ENCODE peak calls at places on chromosome 19, in four cellular contexts. O, H, J and P are unnamed samples.

GRCh38 chr19:30969586-30969985 is 379.6 kb downstream of the TSHZ3 start:
- DNase-seq in J (no peak), H (no peak), O (no peak), P (no peak)

GRCh38 chr19:42143341-42144234 is 11.3 kb upstream of the POU2F2 start:
- DNase-seq in J (no peak), H (no peak), O (no peak), P (no peak)

GRCh38 chr19:5237190-5237780 is 103.3 kb downstream of the PTPRS start:
- DNase-seq in H (no peak), J (no peak), O (no peak), P (no peak)

GRCh38 chr19:46221981-46222610 is 7.4 kb upstream of the IGFL1 start:
- DNase-seq in O (peak), H (no peak), J (no peak), P (no peak)

GRCh38 chr19:51531349-51532315 is at the start of gene SIGLEC6:
- DNase-seq in O (peak), H (no peak), J (no peak), P (peak)

GRCh38 chr19:46471116-46471733 is at the start of gene PNMA8A:
- DNase-seq in H (no peak), J (no peak), O (peak), P (no peak)

GRCh38 chr19:12521996-12522395 is 29.3 kb downstream of the ZNF564 start:
- DNase-seq in H (no peak), J (no peak), O (no peak), P (no peak)

GRCh38 chr19:11130824-11131455 is 24.6 kb downstream of the SPC24 start:
- DNase-seq in J (peak), O (peak), H (no peak), P (peak)

GRCh38 chr19:46080561-46080960 is 39.8 kb upstream of the IGFL4 start:
- DNase-seq in H (peak), O (no peak), J (no peak), P (no peak)

GRCh38 chr19:2523630-2524311 is 47.8 kb downstream of the GADD45B start:
- DNase-seq in O (no peak), J (no peak), H (no peak), P (no peak)

GRCh38 chr19:858868-859843 is at the start of gene CFD:
- DNase-seq in H (no peak), J (no peak), O (peak), P (peak)

GRCh38 chr19:46513461-46514236 is 18.0 kb upstream of the PNMA8B start:
- DNase-seq in O (peak), H (no peak), J (peak), P (peak)

GRCh38 chr19:34484328-34484727 is 2.8 kb downstream of the WTIP start:
- DNase-seq in J (no peak), O (peak), H (no peak), P (no peak)

GRCh38 chr19:4342421-4343055 is 824 bp upstream of the MPND start:
- DNase-seq in H (peak), O (peak), J (peak), P (peak)

GRCh38 chr19:13051581-13052165 is 51.0 kb downstream of the LYL1 start:
- DNase-seq in J (peak), O (peak), H (no peak), P (no peak)

GRCh38 chr19:19053508-19054314 is 10.1 kb upstream of the SLC25A42 start:
- DNase-seq in J (peak), H (no peak), O (peak), P (no peak)

GRCh38 chr19:19105365-19106060 is 32.8 kb downstream of the TMEM161A start:
- DNase-seq in H (no peak), J (no peak), O (peak), P (no peak)

GRCh38 chr19:36256853-36257511 is 42.1 kb downstream of the ZNF146 start:
- DNase-seq in J (no peak), O (no peak), H (no peak), P (no peak)

GRCh38 chr19:31960474-31960873 is 384.9 kb upstream of the ZNF507 start:
- DNase-seq in O (no peak), J (no peak), H (no peak), P (no peak)

GRCh38 chr19:33456845-33457220 is 64.8 kb downstream of the PEPD start:
- DNase-seq in J (no peak), O (no peak), H (no peak), P (no peak)

GRCh38 chr19:3098515-3099346 is 4.6 kb downstream of the GNA11 start:
- DNase-seq in H (no peak), J (peak), O (peak), P (no peak)

GRCh38 chr19:57317503-57317902 is 2.8 kb upstream of the ZNF543 start:
- DNase-seq in J (no peak), O (no peak), H (no peak), P (no peak)

GRCh38 chr19:13882841-13883240 is 5.9 kb downstream of the NANOS3 start:
- DNase-seq in H (no peak), O (no peak), J (no peak), P (no peak)

GRCh38 chr19:8396563-8397203 is 6.5 kb downstream of the RAB11B start:
- DNase-seq in O (peak), J (peak), H (no peak), P (no peak)

GRCh38 chr19:12278713-12279112 is 16.0 kb downstream of the ZNF44 start:
- DNase-seq in O (no peak), J (no peak), H (no peak), P (no peak)

DNA sequence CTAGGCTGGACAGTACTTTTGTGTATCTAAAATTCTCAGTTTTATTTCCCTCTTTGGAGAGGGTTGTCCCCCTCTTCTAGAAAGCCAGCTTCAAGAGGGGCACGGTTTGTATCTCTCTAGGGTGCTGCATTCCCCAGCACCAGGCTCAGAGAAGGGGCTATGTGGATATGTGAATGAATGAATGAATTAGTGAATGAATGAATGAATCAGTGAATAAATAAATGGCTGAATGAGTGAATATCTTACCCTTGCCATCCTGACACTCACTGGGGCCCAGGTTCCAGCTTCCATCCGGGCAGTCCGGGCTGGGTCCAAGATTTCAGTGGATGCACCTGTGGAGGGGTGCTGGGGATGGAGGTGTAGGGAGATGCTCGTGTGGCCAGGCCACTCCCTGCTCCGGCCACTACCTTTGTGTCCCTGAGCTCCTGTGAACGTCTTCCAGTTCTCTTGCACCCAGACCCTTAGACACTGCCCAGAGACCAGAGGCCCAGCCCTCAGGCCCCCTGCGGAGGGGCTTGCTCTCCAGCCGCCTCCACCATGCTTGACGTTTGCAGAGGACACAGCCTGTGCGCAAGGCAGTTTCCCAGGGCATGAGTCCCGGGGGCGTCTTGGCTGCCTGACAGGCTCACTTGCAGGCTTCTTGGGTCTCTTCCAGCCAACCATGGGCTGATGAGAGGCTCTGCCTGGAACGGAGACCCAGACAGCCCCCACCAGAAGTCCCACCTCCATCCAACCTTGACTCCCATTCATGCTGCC is 2.8 kb upstream of the KCNN1 start:
- DNase-seq in J (no peak), O (no peak), H (no peak), P (no peak)
- TF ChIP-seq CTCF in J (no peak), O (no peak), H (no peak), P (no peak)

DNA sequence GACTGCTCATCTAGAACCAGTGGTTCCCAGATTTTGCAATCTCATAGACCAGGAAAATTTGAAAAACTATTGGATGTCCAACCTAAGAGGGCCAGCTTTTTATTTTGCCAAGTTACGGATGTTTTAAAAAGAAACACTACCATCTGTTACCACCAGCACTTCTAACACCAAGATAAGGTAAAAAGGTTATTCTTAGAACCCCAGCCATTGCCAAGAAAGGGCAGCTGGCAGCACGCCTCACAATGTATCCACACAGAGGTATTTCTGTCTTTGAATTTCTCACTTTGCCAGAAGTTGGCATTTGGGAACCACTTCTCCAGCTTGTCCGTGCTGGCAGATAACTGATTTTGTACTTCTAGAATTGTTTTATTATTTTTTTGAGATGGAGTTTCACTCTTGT is 28.7 kb downstream of the CAPN12 start:
- DNase-seq in J (no peak), H (no peak), O (peak), P (no peak)
- TF ChIP-seq CTCF in J (no peak), H (no peak), O (peak), P (no peak)

GRCh38 chr19:54208784-54209057 is 8.1 kb downstream of the RPS9 start:
- DNase-seq in J (no peak), O (no peak), H (no peak), P (no peak)

GRCh38 chr19:54207908-54208783 is 7.5 kb downstream of the RPS9 start:
- DNase-seq in H (no peak), J (peak), O (peak), P (peak)

GRCh38 chr19:54209748-54210494 is 9.3 kb downstream of the RPS9 start:
- DNase-seq in H (peak), O (peak), J (no peak), P (peak)

GRCh38 chr19:54209058-54209747 is 8.5 kb downstream of the RPS9 start:
- DNase-seq in J (no peak), O (no peak), H (no peak), P (no peak)

GRCh38 chr19:54211214-54211613 is 10.6 kb downstream of the RPS9 start:
- DNase-seq in H (no peak), J (no peak), O (no peak), P (no peak)
- TF ChIP-seq CTCF in H (no peak), J (no peak), O (no peak), P (no peak)

GRCh38 chr19:9838324-9838723 is 3.2 kb downstream of the PIN1 start:
- DNase-seq in H (no peak), O (no peak), J (no peak), P (no peak)

GRCh38 chr19:9834726-9835506 is at the start of gene PIN1:
- DNase-seq in O (peak), J (peak), H (peak), P (peak)

GRCh38 chr19:9835507-9835949 is 410 bp downstream of the PIN1 start:
- DNase-seq in O (no peak), H (no peak), J (no peak), P (no peak)

GRCh38 chr19:9834302-9834725 is 804 bp upstream of the PIN1 start:
- DNase-seq in H (no peak), J (no peak), O (no peak), P (no peak)

DNA sequence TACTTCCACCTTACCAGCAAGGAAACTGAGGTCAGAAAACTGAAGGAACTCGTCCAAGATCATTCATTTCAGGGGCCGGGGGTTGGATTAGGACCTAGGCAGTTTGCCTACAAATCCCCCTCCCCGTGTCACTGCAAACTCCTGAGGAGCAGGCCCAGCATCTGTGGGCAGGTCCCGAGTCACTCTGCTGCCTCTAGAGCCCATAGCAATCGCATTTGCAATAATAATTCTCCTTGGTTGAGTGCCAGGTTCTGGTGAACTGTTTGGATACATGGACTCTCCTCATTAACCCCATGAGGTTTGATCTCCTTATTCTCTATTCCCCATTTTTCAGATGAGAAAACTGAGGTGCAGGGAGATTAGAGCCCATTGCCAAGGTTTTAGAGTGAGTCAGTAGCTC is 903 bp downstream of the PIN1 start:
- DNase-seq in O (no peak), H (no peak), J (no peak), P (no peak)
- TF ChIP-seq CTCF in O (no peak), H (no peak), J (no peak), P (no peak)